ENCODE peak calls at places on chromosomes 5 and 9, in nine cellular contexts. V is IMR-90, S is colonic mucosa, W is uterus, M is H9, L is cardiac muscle cell, K is DND-41, P is neural progenitor cell, I is gastrocnemius medialis. J is an unnamed sample.

GRCh38 chr9:131167146-131167692 is 41.8 kb downstream of the NUP214 start:
- DNase-seq in V (no peak), S (no peak), W (no peak), M (no peak), L (no peak), K (no peak), P (no peak), I (no peak), J (no peak)

GRCh38 chr5:1003296-1003937 is 5.2 kb upstream of the NKD2 start:
- DNase-seq in V (no peak), S (peak; percentile 40), W (peak; percentile 16), M (no peak), L (peak; percentile 46), K (no peak), P (no peak), I (no peak), J (peak; percentile 8)

GRCh38 chr5:170484459-170484831 is 19.4 kb upstream of the KCNIP1 start:
- DNase-seq in V (no peak), S (no peak), W (no peak), M (no peak), L (no peak), K (no peak), P (no peak), I (no peak), J (no peak)

GRCh38 chr9:20884985-20885593 is 146.4 kb downstream of the HACD4 start:
- DNase-seq in V (peak; percentile 57), S (peak; percentile 59), W (peak; percentile 40), M (peak; percentile 44), L (peak; percentile 74), K (peak; percentile 57), P (peak; percentile 59), I (no peak), J (peak; percentile 62)

GRCh38 chr5:43038523-43038989 is 1.6 kb downstream of the ANXA2R start:
- DNase-seq in V (peak; percentile 82), S (no peak), W (no peak), M (peak; percentile 35), L (no peak), K (peak; percentile 84), P (peak; percentile 51), I (no peak), J (no peak)

GRCh38 chr9:73073337-73074175 is 78.1 kb upstream of the ANXA1 start:
- DNase-seq in V (no peak), S (no peak), W (no peak), M (no peak), L (no peak), K (no peak), P (no peak), I (no peak), J (no peak)

GRCh38 chr5:81552844-81553569 is 159.1 kb upstream of the ACOT12 start:
- DNase-seq in V (peak; percentile 4), S (no peak), W (no peak), M (no peak), L (peak; percentile 32), K (no peak), P (no peak), I (no peak), J (no peak)

GRCh38 chr5:142013734-142014495 is 1.1 kb upstream of the GNPDA1 start:
- DNase-seq in V (peak; percentile 57), S (peak; percentile 33), W (peak; percentile 32), M (no peak), L (peak; percentile 56), K (no peak), P (no peak), I (peak; percentile 43), J (peak; percentile 17)

GRCh38 chr5:60916646-60917045 is 28.2 kb downstream of the ERCC8 start:
- DNase-seq in V (peak; percentile 56), S (no peak), W (no peak), M (no peak), L (no peak), K (no peak), P (no peak), I (no peak), J (no peak)

GRCh38 chr9:8857330-8858249 is 1058.0 kb upstream of the DMAC1 start:
- DNase-seq in V (no peak), S (peak; percentile 86), W (peak; percentile 70), M (peak; percentile 74), L (peak; percentile 69), K (peak; percentile 84), P (peak; percentile 89), I (peak; percentile 19), J (peak; percentile 66)

GRCh38 chr5:173612948-173613347 is 3.5 kb downstream of the BOD1 start:
- DNase-seq in V (peak; percentile 77), S (no peak), W (no peak), M (no peak), L (peak; percentile 57), K (no peak), P (no peak), I (no peak), J (no peak)

GRCh38 chr9:129336601-129337286 is 158.7 kb upstream of the IER5L start:
- DNase-seq in V (peak; percentile 55), S (peak; percentile 48), W (no peak), M (peak; percentile 62), L (peak; percentile 85), K (no peak), P (peak; percentile 78), I (no peak), J (no peak)

GRCh38 chr9:129335456-129336129 is 157.5 kb upstream of the IER5L start:
- DNase-seq in V (no peak), S (peak; percentile 57), W (no peak), M (no peak), L (peak; percentile 53), K (no peak), P (no peak), I (no peak), J (no peak)

GRCh38 chr9:129336130-129336528 is 158.1 kb upstream of the IER5L start:
- DNase-seq in V (peak; percentile 46), S (no peak), W (no peak), M (no peak), L (peak; percentile 90), K (no peak), P (no peak), I (no peak), J (no peak)

GRCh38 chr9:129338701-129339445 is 160.8 kb upstream of the IER5L start:
- DNase-seq in V (peak; percentile 78), S (no peak), W (no peak), M (no peak), L (peak; percentile 51), K (no peak), P (no peak), I (no peak), J (no peak)

DNA sequence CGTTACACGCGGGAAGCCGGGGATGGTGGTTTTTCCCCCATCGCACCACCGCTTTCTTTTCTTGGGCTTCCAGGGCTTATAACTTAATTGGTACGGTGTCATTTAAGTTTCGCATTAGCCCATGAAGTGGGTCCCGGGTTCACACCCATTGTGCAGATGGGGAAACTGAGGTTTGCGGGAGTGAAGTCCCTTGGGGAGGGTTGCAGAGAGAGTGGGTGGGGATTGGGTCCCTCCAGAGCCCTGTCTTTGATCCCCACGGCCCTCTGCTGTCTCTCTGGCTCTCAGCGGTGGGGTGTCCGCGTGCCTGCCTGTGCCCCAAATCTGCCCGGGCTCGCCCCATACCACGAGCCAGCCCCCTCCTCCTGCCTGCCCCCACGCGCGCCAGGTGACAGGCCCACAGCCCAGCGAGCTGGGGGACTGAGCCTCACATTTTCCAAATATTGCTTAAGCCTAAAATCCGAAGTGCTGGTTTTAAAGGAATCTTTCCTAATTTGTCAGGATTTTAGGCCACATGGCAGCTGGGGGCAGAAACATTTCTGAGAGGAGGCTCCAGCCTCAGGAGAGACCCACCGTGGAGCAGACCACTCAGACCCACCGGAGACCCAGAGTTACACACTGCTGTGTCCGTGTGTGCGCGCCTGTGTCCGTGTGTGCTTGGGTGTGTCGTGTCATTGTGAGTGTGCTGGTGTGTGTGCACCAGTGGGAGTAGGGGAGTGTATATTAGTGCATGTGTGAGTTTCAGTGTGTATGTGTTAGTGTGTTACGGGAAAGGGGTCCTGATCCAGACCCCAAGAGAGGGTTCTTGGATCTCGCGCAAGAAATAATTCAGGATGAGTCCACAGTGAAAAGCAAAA is 159.5 kb upstream of the IER5L start:
- DNase-seq in V (no peak), S (no peak), W (no peak), M (no peak), L (peak; percentile 16), K (no peak), P (no peak), I (no peak), J (no peak)
- H3K27ac ChIP-seq in V (peak overlapping the region; percentile 23), S (peak overlapping the region; percentile 17), W (peak overlapping the region; percentile 81), M (no peak overlapping the region), L (peak overlapping the region; percentile 79), K (no peak overlapping the region), P (no peak overlapping the region), I (peak overlapping the region; percentile 13), J (no peak overlapping the region)

DNA sequence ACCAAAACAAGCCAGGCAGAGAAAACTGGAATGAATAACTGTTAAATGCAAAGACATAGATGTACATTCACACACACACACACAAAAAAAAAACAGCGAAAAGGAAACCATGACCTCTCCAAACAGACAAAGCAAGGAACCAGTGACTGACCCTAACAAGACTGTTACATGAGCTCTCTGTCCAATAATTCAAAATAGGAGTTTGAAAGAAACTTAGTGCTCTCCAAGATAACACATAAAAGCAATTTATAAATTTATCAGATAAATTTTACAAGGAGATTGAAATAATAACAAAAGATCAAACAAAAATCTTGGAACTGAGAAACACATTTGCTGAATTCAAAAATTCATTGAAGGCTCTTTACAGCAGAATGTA is 423.5 kb upstream of the RGMB start:
- DNase-seq in V (no peak), S (no peak), W (no peak), M (no peak), L (no peak), K (no peak), P (no peak), I (no peak), J (no peak)
- TF ChIP-seq CTCF in V (no peak), S (no peak), W (no peak), M (no peak), L (no peak), K (no peak), P (no peak), I (no peak), J (no peak)

DNA sequence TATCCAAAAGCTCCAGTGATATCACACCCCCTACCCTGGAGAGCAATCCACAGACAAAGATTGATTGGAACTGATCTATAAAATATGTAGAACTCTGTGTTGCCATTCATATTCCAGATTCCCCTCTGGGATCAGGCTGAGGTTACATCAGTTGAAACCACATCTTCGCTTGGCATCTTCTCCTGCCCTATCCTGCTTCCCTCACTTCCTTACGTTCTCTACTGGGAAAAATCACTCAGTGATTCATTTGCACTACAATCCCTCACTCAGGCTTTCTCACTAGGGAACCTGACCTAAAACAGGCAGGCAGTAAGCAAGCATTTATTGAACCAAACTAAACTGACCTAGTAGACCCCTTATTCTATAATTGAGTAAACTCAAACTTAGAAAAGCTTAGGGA is 111.7 kb downstream of the ESM1 start:
- DNase-seq in V (no peak), S (no peak), W (no peak), M (no peak), L (peak; percentile 65), K (no peak), P (no peak), I (no peak), J (no peak)
- H3K27ac ChIP-seq in V (no peak overlapping the region), S (no peak overlapping the region), W (no peak overlapping the region), M (no peak overlapping the region), L (no peak overlapping the region), K (no peak overlapping the region), P (no peak overlapping the region), I (no peak overlapping the region), J (no peak overlapping the region)

GRCh38 chr5:52360985-52361384 is 426.7 kb upstream of the ITGA1 start:
- DNase-seq in V (no peak), S (no peak), W (no peak), M (no peak), L (no peak), K (no peak), P (no peak), I (no peak), J (no peak)

GRCh38 chr5:52359261-52359660 is 428.5 kb upstream of the ITGA1 start:
- DNase-seq in V (no peak), S (no peak), W (no peak), M (no peak), L (no peak), K (no peak), P (no peak), I (no peak), J (no peak)

GRCh38 chr5:52356311-52356918 is 431.3 kb upstream of the ITGA1 start:
- DNase-seq in V (peak; percentile 2), S (no peak), W (no peak), M (no peak), L (peak; percentile 7), K (no peak), P (peak; percentile 40), I (no peak), J (no peak)
- TF ChIP-seq CTCF in V (peak; percentile 62), S (peak; percentile 33), W (peak; percentile 10), M (peak; percentile 73), L (peak; percentile 39), K (peak; percentile 78), P (peak; percentile 79), I (peak; percentile 32), J (peak; percentile 49)

J was measured in WERI-Rb-1.